ENCODE peak calls at places on chromosomes 7 and 10, in nine cellular contexts. M is K562; Q is prostate gland; T is CD8-positive, alpha-beta T cell; P is AG04450; L is coronary artery; X is SJCRH30; N is Panc1; O is ovary. B is an unnamed sample.

GRCh38 chr10:91103384-91104184 is 116.9 kb upstream of the PCGF5 start:
- DNase-seq in L (no peak), X (peak), P (no peak), N (no peak), O (no peak), Q (no peak), M (peak), T (no peak), B (no peak)

GRCh38 chr7:121479466-121479865 is 83.4 kb upstream of the FAM3C start:
- DNase-seq in X (no peak), P (no peak), M (no peak), N (no peak), O (no peak), T (no peak), Q (no peak), L (no peak), B (no peak)

GRCh38 chr10:65611592-65611991 is 1314.2 kb upstream of the LRRTM3 start:
- DNase-seq in Q (no peak), X (no peak), L (no peak), T (no peak), M (no peak), O (no peak), P (peak), N (no peak), B (no peak)

GRCh38 chr7:41143074-41143473 is 559.8 kb downstream of the INHBA start:
- DNase-seq in X (no peak), M (no peak), L (no peak), N (no peak), Q (no peak), O (no peak), T (no peak), P (no peak), B (no peak)

GRCh38 chr7:93212881-93213280 is 13.4 kb downstream of the HEPACAM2 start:
- DNase-seq in L (no peak), N (no peak), T (no peak), X (no peak), O (no peak), M (no peak), P (no peak), Q (no peak), B (no peak)

GRCh38 chr10:86017841-86018734 is 348.5 kb downstream of the GRID1 start:
- DNase-seq in T (no peak), O (no peak), L (peak), M (no peak), N (no peak), Q (no peak), P (no peak), X (no peak), B (no peak)

GRCh38 chr7:81725003-81725402 is 44.8 kb downstream of the HGF start:
- DNase-seq in M (no peak), T (no peak), Q (no peak), L (no peak), P (peak), X (no peak), N (no peak), O (no peak), B (no peak)

GRCh38 chr7:135353832-135354231 is 120.2 kb downstream of the STRA8 start:
- DNase-seq in L (no peak), X (no peak), M (no peak), Q (no peak), P (no peak), O (no peak), N (no peak), T (no peak), B (no peak)

GRCh38 chr7:151130741-151131157 is 36.7 kb downstream of the GBX1 start:
- DNase-seq in O (no peak), Q (no peak), L (no peak), N (no peak), X (no peak), P (no peak), M (no peak), T (no peak), B (no peak)

GRCh38 chr7:96495751-96496216 is 173.9 kb upstream of the SLC25A13 start:
- DNase-seq in O (no peak), X (no peak), L (no peak), T (no peak), N (no peak), P (no peak), Q (no peak), M (no peak), B (no peak)

GRCh38 chr10:119663866-119664698 is 12.9 kb downstream of the BAG3 start:
- DNase-seq in P (no peak), T (peak), X (no peak), N (no peak), M (no peak), L (peak), O (no peak), Q (no peak), B (no peak)

GRCh38 chr7:90655566-90655965 is 59.4 kb downstream of the CDK14 start:
- DNase-seq in L (no peak), N (no peak), T (no peak), M (no peak), Q (no peak), O (no peak), X (no peak), P (peak), B (no peak)

GRCh38 chr7:17680943-17681351 is 259.3 kb downstream of the SNX13 start:
- DNase-seq in X (peak), M (no peak), L (no peak), O (no peak), P (no peak), T (no peak), Q (no peak), N (peak), B (no peak)

GRCh38 chr7:104767826-104768536 is 246.0 kb upstream of the KMT2E start:
- DNase-seq in X (no peak), L (no peak), O (no peak), T (no peak), P (no peak), Q (no peak), M (no peak), N (no peak), B (no peak)

GRCh38 chr10:129102906-129103693 is 363.9 kb upstream of the MGMT start:
- DNase-seq in L (no peak), O (no peak), M (no peak), N (no peak), T (no peak), X (no peak), P (no peak), Q (no peak), B (no peak)

GRCh38 chr7:121505540-121506182 is 109.6 kb upstream of the FAM3C start:
- DNase-seq in N (no peak), M (no peak), P (no peak), Q (no peak), T (no peak), X (no peak), O (no peak), L (no peak), B (no peak)

GRCh38 chr10:114271779-114272167 is 32.7 kb downstream of the VWA2 start:
- DNase-seq in L (no peak), N (peak), O (no peak), P (peak), X (peak), M (no peak), Q (no peak), T (no peak), B (no peak)

GRCh38 chr7:150556521-150557138 is 10.6 kb upstream of the GIMAP4 start:
- DNase-seq in N (no peak), P (no peak), Q (no peak), M (no peak), T (no peak), O (no peak), X (no peak), L (no peak), B (no peak)

GRCh38 chr10:64648915-64649314 is 1127.7 kb downstream of the REEP3 start:
- DNase-seq in M (no peak), N (no peak), Q (no peak), O (no peak), T (no peak), L (no peak), P (no peak), X (peak), B (no peak)

GRCh38 chr7:43294080-43294630 is 181.7 kb downstream of the HECW1 start:
- DNase-seq in N (no peak), P (peak), Q (peak), X (no peak), O (no peak), T (no peak), L (no peak), M (no peak), B (no peak)

GRCh38 chr10:11827414-11827813 is 4.3 kb downstream of the PROSER2 start:
- DNase-seq in T (no peak), Q (no peak), M (no peak), L (no peak), N (no peak), X (no peak), O (no peak), P (no peak), B (no peak)

GRCh38 chr10:29862926-29863614 is 196.3 kb downstream of the JCAD start:
- DNase-seq in L (no peak), Q (no peak), T (no peak), M (no peak), X (peak), O (no peak), P (no peak), N (peak), B (no peak)

GRCh38 chr7:2729043-2729892 is 41.3 kb downstream of the AMZ1 start:
- DNase-seq in T (no peak), M (no peak), P (no peak), Q (no peak), N (no peak), O (peak), L (no peak), X (no peak), B (no peak)

GRCh38 chr10:79905322-79906314 is 43.3 kb downstream of the SFTPD start:
- DNase-seq in P (no peak), T (no peak), L (no peak), Q (no peak), M (no peak), X (peak), N (no peak), O (no peak), B (no peak)

GRCh38 chr7:23963461-23963860 is 253.4 kb downstream of the STK31 start:
- DNase-seq in Q (no peak), L (no peak), X (no peak), O (no peak), P (no peak), T (no peak), M (no peak), N (no peak), B (no peak)

GRCh38 chr10:36621346-36621745 is 504.1 kb upstream of the ANKRD30A start:
- DNase-seq in N (no peak), X (no peak), Q (no peak), L (no peak), O (no peak), T (no peak), M (no peak), P (no peak), B (no peak)

GRCh38 chr7:82017334-82017943 is 247.6 kb upstream of the HGF start:
- DNase-seq in O (no peak), N (peak), L (no peak), X (peak), T (no peak), M (no peak), P (peak), Q (no peak), B (no peak)

GRCh38 chr10:86594535-86594934 is 59.8 kb upstream of the OPN4 start:
- DNase-seq in Q (no peak), L (no peak), N (no peak), T (no peak), P (no peak), O (no peak), M (no peak), X (no peak), B (no peak)

GRCh38 chr7:13949450-13949849 is 40.0 kb downstream of the ETV1 start:
- DNase-seq in T (no peak), N (no peak), Q (no peak), X (peak), P (no peak), L (no peak), O (no peak), M (no peak), B (no peak)

GRCh38 chr7:77455334-77455733 is 39.2 kb upstream of the GSAP start:
- DNase-seq in M (no peak), T (no peak), L (no peak), X (peak), Q (no peak), P (peak), O (no peak), N (peak), B (no peak)

GRCh38 chr10:101001225-101002035 is 1.8 kb downstream of the LZTS2 start:
- DNase-seq in M (no peak), Q (peak), N (no peak), T (no peak), X (peak), L (peak), O (peak), P (no peak), B (no peak)

GRCh38 chr10:11547111-11547625 is 64.3 kb downstream of the USP6NL start:
- DNase-seq in L (no peak), Q (no peak), T (no peak), O (no peak), P (no peak), N (no peak), M (no peak), X (no peak), B (no peak)

GRCh38 chr10:119279441-119279840 is 72.1 kb downstream of the GRK5 start:
- DNase-seq in Q (no peak), P (no peak), L (no peak), X (no peak), T (no peak), O (no peak), M (no peak), N (no peak), B (no peak)

GRCh38 chr10:11551104-11551503 is 60.3 kb downstream of the USP6NL start:
- DNase-seq in P (no peak), Q (no peak), T (no peak), X (no peak), M (no peak), O (no peak), L (no peak), N (no peak), B (no peak)

GRCh38 chr10:86673827-86674581 is 5.7 kb downstream of the LDB3 start:
- DNase-seq in O (no peak), X (peak), L (peak), T (no peak), Q (no peak), P (no peak), N (no peak), M (no peak), B (no peak)

GRCh38 chr10:133143546-133143945 is 16.5 kb upstream of the KNDC1 start:
- DNase-seq in M (no peak), N (no peak), Q (no peak), P (no peak), X (no peak), T (no peak), O (no peak), L (no peak), B (no peak)

GRCh38 chr10:79202188-79203013 is 133.6 kb downstream of the ZMIZ1 start:
- DNase-seq in Q (no peak), P (no peak), O (no peak), L (no peak), N (no peak), T (peak), X (peak), M (peak), B (no peak)

GRCh38 chr10:121459765-121460453 is 138.3 kb downstream of the FGFR2 start:
- DNase-seq in X (no peak), N (no peak), M (no peak), T (no peak), P (no peak), O (no peak), L (peak), Q (no peak), B (no peak)

GRCh38 chr7:143296686-143297085 is 8.5 kb downstream of the CASP2 start:
- DNase-seq in X (no peak), T (no peak), L (no peak), Q (no peak), P (no peak), M (no peak), O (no peak), N (no peak), B (no peak)
- H3K4me3 ChIP-seq in X (no peak), T (no peak), L (no peak), Q (no peak), P (no peak), M (no peak), O (no peak), N (no peak), B (no peak)

GRCh38 chr10:27153325-27153724 is 859 bp downstream of the YME1L1 start:
- DNase-seq in N (no peak), T (no peak), O (no peak), P (no peak), L (no peak), X (no peak), M (no peak), Q (no peak), B (no peak)
- H3K27ac ChIP-seq in N (peak), T (peak), O (no peak), P (peak), L (no peak), X (peak), M (peak), Q (peak), B (peak)

GRCh38 chr10:44977287-44978212 is 1.1 kb downstream of the DEPP1 start:
- DNase-seq in Q (no peak), M (no peak), L (no peak), T (no peak), X (no peak), N (no peak), P (no peak), O (peak), B (no peak)
- H3K4me3 ChIP-seq in Q (peak), M (no peak), L (peak), T (no peak), X (no peak), N (peak), P (peak), O (peak), B (peak)

DNA sequence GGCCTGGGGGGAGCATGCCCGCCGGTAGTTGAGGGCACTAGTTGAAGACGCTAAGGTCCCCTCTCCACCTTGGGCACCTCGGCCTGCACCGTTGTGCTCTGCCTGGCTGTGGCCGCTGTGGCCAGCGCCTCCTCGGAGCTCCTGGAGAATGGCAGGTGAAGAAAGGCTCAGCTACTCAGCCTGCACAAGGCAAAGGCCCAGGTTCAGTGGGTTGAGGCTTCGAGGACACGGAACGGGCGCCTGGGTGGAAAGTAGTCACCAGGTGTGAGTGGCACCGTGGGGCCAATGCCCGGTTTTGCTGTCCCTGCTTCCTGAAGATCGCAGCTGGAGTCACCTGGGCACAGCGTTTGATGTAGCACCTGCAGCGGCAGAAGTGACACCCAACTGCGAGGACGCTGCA is 12.4 kb upstream of the ZNF716 start:
- DNase-seq in Q (no peak), O (no peak), N (no peak), X (no peak), M (no peak), T (no peak), L (no peak), P (no peak), B (no peak)
- H3K27ac ChIP-seq in Q (no peak), O (no peak), N (no peak), X (no peak), M (no peak), T (no peak), L (no peak), P (no peak), B (no peak)